ENCODE peak calls at places on chromosomes 12 and 14, in six cellular contexts. One of them, this sample, is unnamed. For H3K9me3, the result is how much of the 10 kb centered on the place peaks cover.

GRCh38 chr12:123532021-123532420 is 1.5 kb downstream of the RILPL1 start:
- DNase-seq in upper lobe of left lung: peak
- DNase-seq in right lobe of liver: no peak
- DNase-seq in AG04450: no peak
- DNase-seq in fibroblast of lung: no peak
- DNase-seq in kidney: no peak
- DNase-seq in this sample: no peak

GRCh38 chr12:62738105-62738504 is 196.8 kb downstream of the PPM1H start:
- DNase-seq in upper lobe of left lung: no peak
- DNase-seq in kidney: no peak
- DNase-seq in AG04450: no peak
- DNase-seq in fibroblast of lung: no peak
- DNase-seq in right lobe of liver: no peak
- DNase-seq in this sample: no peak

GRCh38 chr14:21382886-21383847 is 652 bp downstream of the SUPT16H start:
- DNase-seq in right lobe of liver: no peak
- DNase-seq in AG04450: no peak
- DNase-seq in fibroblast of lung: peak
- DNase-seq in upper lobe of left lung: peak
- DNase-seq in kidney: peak
- DNase-seq in this sample: peak

GRCh38 chr12:109710279-109710746 is 3.3 kb upstream of the FAM222A start:
- DNase-seq in right lobe of liver: no peak
- DNase-seq in AG04450: no peak
- DNase-seq in fibroblast of lung: no peak
- DNase-seq in kidney: no peak
- DNase-seq in upper lobe of left lung: no peak
- DNase-seq in this sample: no peak

GRCh38 chr12:109777544-109777943 is 55.7 kb downstream of the TRPV4 start:
- DNase-seq in AG04450: no peak
- DNase-seq in right lobe of liver: no peak
- DNase-seq in fibroblast of lung: peak
- DNase-seq in kidney: peak
- DNase-seq in upper lobe of left lung: no peak
- DNase-seq in this sample: no peak

GRCh38 chr14:92486881-92487280 is 26.7 kb upstream of the RIN3 start:
- DNase-seq in kidney: no peak
- DNase-seq in fibroblast of lung: peak
- DNase-seq in AG04450: no peak
- DNase-seq in upper lobe of left lung: no peak
- DNase-seq in right lobe of liver: no peak
- DNase-seq in this sample: no peak

GRCh38 chr14:32629146-32629545 is 300.0 kb downstream of the AKAP6 start:
- DNase-seq in AG04450: no peak
- DNase-seq in kidney: no peak
- DNase-seq in right lobe of liver: no peak
- DNase-seq in upper lobe of left lung: no peak
- DNase-seq in fibroblast of lung: no peak
- DNase-seq in this sample: no peak

GRCh38 chr14:64815257-64815656 is 64.5 kb downstream of the SPTB start:
- DNase-seq in AG04450: no peak
- DNase-seq in upper lobe of left lung: no peak
- DNase-seq in kidney: no peak
- DNase-seq in right lobe of liver: no peak
- DNase-seq in fibroblast of lung: no peak
- DNase-seq in this sample: no peak

GRCh38 chr12:38053655-38054464 is 262.7 kb upstream of the ALG10B start:
- DNase-seq in upper lobe of left lung: peak
- DNase-seq in fibroblast of lung: no peak
- DNase-seq in AG04450: no peak
- DNase-seq in kidney: peak
- DNase-seq in right lobe of liver: peak
- DNase-seq in this sample: peak

GRCh38 chr12:122983789-122984515 is 3.5 kb downstream of the ARL6IP4 start:
- DNase-seq in right lobe of liver: no peak
- DNase-seq in fibroblast of lung: peak
- DNase-seq in upper lobe of left lung: no peak
- DNase-seq in kidney: peak
- DNase-seq in AG04450: no peak
- DNase-seq in this sample: no peak

GRCh38 chr14:94364037-94364436 is 24.4 kb downstream of the SERPINA1 start:
- DNase-seq in upper lobe of left lung: no peak
- DNase-seq in kidney: no peak
- DNase-seq in AG04450: no peak
- DNase-seq in fibroblast of lung: no peak
- DNase-seq in right lobe of liver: no peak
- DNase-seq in this sample: peak

GRCh38 chr14:94570440-94570839 is 9.2 kb downstream of the SERPINA4 start:
- DNase-seq in AG04450: no peak
- DNase-seq in upper lobe of left lung: peak
- DNase-seq in kidney: no peak
- DNase-seq in fibroblast of lung: no peak
- DNase-seq in right lobe of liver: no peak
- DNase-seq in this sample: no peak

GRCh38 chr14:103932791-103933490 is 4.7 kb downstream of the TDRD9 start:
- DNase-seq in AG04450: no peak
- DNase-seq in upper lobe of left lung: peak
- DNase-seq in kidney: no peak
- DNase-seq in fibroblast of lung: no peak
- DNase-seq in right lobe of liver: no peak
- DNase-seq in this sample: no peak

GRCh38 chr14:94138256-94138655 is 8.9 kb upstream of the IFI27L2 start:
- DNase-seq in AG04450: no peak
- DNase-seq in right lobe of liver: no peak
- DNase-seq in kidney: no peak
- DNase-seq in fibroblast of lung: no peak
- DNase-seq in upper lobe of left lung: peak
- DNase-seq in this sample: no peak

GRCh38 chr14:52395728-52396127 is 81.6 kb downstream of the PTGER2 start:
- DNase-seq in AG04450: no peak
- DNase-seq in fibroblast of lung: no peak
- DNase-seq in right lobe of liver: no peak
- DNase-seq in kidney: no peak
- DNase-seq in upper lobe of left lung: no peak
- DNase-seq in this sample: no peak

GRCh38 chr14:62409909-62410308 is 635.3 kb downstream of the KCNH5 start:
- DNase-seq in AG04450: peak
- DNase-seq in kidney: no peak
- DNase-seq in upper lobe of left lung: no peak
- DNase-seq in right lobe of liver: no peak
- DNase-seq in fibroblast of lung: peak
- DNase-seq in this sample: no peak

DNA sequence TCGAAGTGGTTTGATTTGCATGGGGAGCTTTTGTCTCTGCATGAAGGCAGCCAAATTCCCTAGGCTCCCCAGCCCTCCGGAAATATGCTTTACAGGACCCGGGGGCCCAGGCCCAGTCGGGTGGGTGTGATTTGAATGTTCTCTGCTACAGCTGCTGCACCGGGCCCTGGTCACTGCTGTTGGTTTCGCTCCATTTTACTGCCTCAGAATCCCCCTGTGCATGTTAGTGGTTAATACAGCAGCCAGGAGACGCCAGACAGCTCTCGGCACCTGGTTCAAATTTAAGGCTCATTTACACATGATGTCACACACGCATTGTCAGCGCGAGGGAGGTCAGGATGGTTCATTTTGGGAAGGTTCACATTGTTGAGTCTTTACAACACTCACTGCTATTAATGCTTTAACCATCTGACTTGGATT is 99.6 kb downstream of the SLC38A6 start:
- DNase-seq in upper lobe of left lung: no peak
- DNase-seq in AG04450: peak
- DNase-seq in right lobe of liver: no peak
- DNase-seq in kidney: no peak
- DNase-seq in fibroblast of lung: peak
- DNase-seq in this sample: no peak
- H3K27ac ChIP-seq in upper lobe of left lung: no peak
- H3K27ac ChIP-seq in AG04450: peak
- H3K27ac ChIP-seq in right lobe of liver: no peak
- H3K27ac ChIP-seq in kidney: no peak
- H3K27ac ChIP-seq in fibroblast of lung: peak
- H3K27ac ChIP-seq in this sample: no peak

GRCh38 chr14:106874365-106874764 is 1348.0 kb downstream of the TMEM121 start:
- DNase-seq in right lobe of liver: no peak
- DNase-seq in fibroblast of lung: no peak
- DNase-seq in kidney: no peak
- DNase-seq in upper lobe of left lung: no peak
- DNase-seq in AG04450: no peak
- DNase-seq in this sample: no peak

GRCh38 chr14:106875503-106875902 is 1349.1 kb downstream of the TMEM121 start:
- DNase-seq in AG04450: no peak
- DNase-seq in right lobe of liver: no peak
- DNase-seq in fibroblast of lung: no peak
- DNase-seq in kidney: no peak
- DNase-seq in upper lobe of left lung: no peak
- DNase-seq in this sample: no peak

GRCh38 chr14:106879241-106879640 is 1352.9 kb downstream of the TMEM121 start:
- DNase-seq in fibroblast of lung: no peak
- DNase-seq in AG04450: no peak
- DNase-seq in kidney: no peak
- DNase-seq in upper lobe of left lung: peak
- DNase-seq in right lobe of liver: no peak
- DNase-seq in this sample: peak

GRCh38 chr14:106877527-106877926 is 1351.1 kb downstream of the TMEM121 start:
- DNase-seq in upper lobe of left lung: no peak
- DNase-seq in kidney: no peak
- DNase-seq in AG04450: no peak
- DNase-seq in right lobe of liver: no peak
- DNase-seq in fibroblast of lung: no peak
- DNase-seq in this sample: no peak

DNA sequence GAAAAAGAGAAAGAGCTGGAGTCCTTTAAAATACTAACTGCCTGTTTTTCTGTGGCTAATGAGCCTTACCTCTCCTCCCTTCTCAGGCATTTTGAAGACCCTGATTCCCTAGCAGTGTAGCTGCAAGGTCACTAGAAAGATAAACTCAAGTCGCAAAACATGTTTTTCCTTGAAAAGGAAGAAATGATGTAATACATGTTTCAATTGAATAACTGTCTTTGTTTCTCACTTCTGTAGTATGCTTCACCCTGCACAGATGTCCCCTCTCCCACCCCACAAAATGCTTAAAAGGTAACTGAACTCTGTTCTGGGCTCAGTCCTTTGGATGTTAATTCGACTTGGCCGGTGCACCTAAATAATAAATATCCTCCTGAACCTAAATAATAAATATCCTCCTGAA is 1350.3 kb downstream of the TMEM121 start:
- DNase-seq in AG04450: no peak
- DNase-seq in fibroblast of lung: no peak
- DNase-seq in kidney: no peak
- DNase-seq in upper lobe of left lung: no peak
- DNase-seq in right lobe of liver: no peak
- DNase-seq in this sample: no peak
- H3K9me3 ChIP-seq in AG04450: under half
- H3K9me3 ChIP-seq in fibroblast of lung: under half
- H3K9me3 ChIP-seq in kidney: under half
- H3K9me3 ChIP-seq in upper lobe of left lung: under half
- H3K9me3 ChIP-seq in right lobe of liver: under half
- H3K9me3 ChIP-seq in this sample: under half

GRCh38 chr14:75482366-75482765 is 39.9 kb upstream of the BATF start:
- DNase-seq in right lobe of liver: no peak
- DNase-seq in AG04450: no peak
- DNase-seq in upper lobe of left lung: no peak
- DNase-seq in kidney: no peak
- DNase-seq in fibroblast of lung: no peak
- DNase-seq in this sample: no peak

GRCh38 chr14:75487155-75487671 is 35.1 kb upstream of the BATF start:
- DNase-seq in right lobe of liver: no peak
- DNase-seq in upper lobe of left lung: no peak
- DNase-seq in AG04450: no peak
- DNase-seq in fibroblast of lung: no peak
- DNase-seq in kidney: no peak
- DNase-seq in this sample: no peak

GRCh38 chr14:75489480-75489837 is 32.8 kb upstream of the BATF start:
- DNase-seq in kidney: no peak
- DNase-seq in fibroblast of lung: no peak
- DNase-seq in upper lobe of left lung: no peak
- DNase-seq in right lobe of liver: no peak
- DNase-seq in AG04450: no peak
- DNase-seq in this sample: no peak

GRCh38 chr14:75484711-75485429 is 37.4 kb upstream of the BATF start:
- DNase-seq in AG04450: no peak
- DNase-seq in right lobe of liver: no peak
- DNase-seq in upper lobe of left lung: no peak
- DNase-seq in kidney: no peak
- DNase-seq in fibroblast of lung: no peak
- DNase-seq in this sample: no peak

GRCh38 chr14:75486317-75486716 is 36.0 kb upstream of the BATF start:
- DNase-seq in upper lobe of left lung: no peak
- DNase-seq in kidney: no peak
- DNase-seq in right lobe of liver: no peak
- DNase-seq in fibroblast of lung: no peak
- DNase-seq in AG04450: no peak
- DNase-seq in this sample: no peak
- H3K27ac ChIP-seq in upper lobe of left lung: no peak
- H3K27ac ChIP-seq in kidney: no peak
- H3K27ac ChIP-seq in right lobe of liver: no peak
- H3K27ac ChIP-seq in fibroblast of lung: no peak
- H3K27ac ChIP-seq in AG04450: no peak
- H3K27ac ChIP-seq in this sample: no peak

GRCh38 chr12:69481133-69481532 is 10.9 kb downstream of the FRS2 start:
- DNase-seq in AG04450: no peak
- DNase-seq in upper lobe of left lung: no peak
- DNase-seq in fibroblast of lung: no peak
- DNase-seq in right lobe of liver: no peak
- DNase-seq in kidney: no peak
- DNase-seq in this sample: no peak
- H3K9me3 ChIP-seq in AG04450: under half
- H3K9me3 ChIP-seq in upper lobe of left lung: under half
- H3K9me3 ChIP-seq in fibroblast of lung: under half
- H3K9me3 ChIP-seq in right lobe of liver: under half
- H3K9me3 ChIP-seq in kidney: under half
- H3K9me3 ChIP-seq in this sample: under half

This sample was measured in upper lobe of right lung.